ENCODE peak calls at places on chromosomes 7 and 10, in nine cellular contexts. D is astrocyte, W is heart left ventricle, B is bronchial epithelial cell, P is ascending aorta, H is hepatocyte, O is brain microvascular endothelial cell, E is psoas muscle, T is GM06990. Y is an unnamed sample. For H3K36me3, the result is how much of the 10 kb centered on the place peaks cover.

GRCh38 chr7:47404005-47404404 is 177.9 kb downstream of the TNS3 start:
- DNase-seq in D (peak), W (no peak), B (peak), P (no peak), H (no peak), O (peak), E (no peak), T (no peak), Y (no peak)

GRCh38 chr10:113486531-113486930 is 66.3 kb upstream of the HABP2 start:
- DNase-seq in D (no peak), W (no peak), B (peak), P (no peak), H (no peak), O (no peak), E (no peak), T (no peak), Y (no peak)

GRCh38 chr7:58086461-58086860 is 636.5 kb downstream of the ZNF716 start:
- DNase-seq in D (no peak), W (no peak), B (no peak), P (no peak), H (no peak), O (no peak), E (peak), T (no peak), Y (no peak)

GRCh38 chr7:57201895-57202210 is 69.6 kb upstream of the ZNF479 start:
- DNase-seq in D (no peak), W (no peak), B (no peak), P (no peak), H (no peak), O (no peak), E (no peak), T (no peak), Y (no peak)

GRCh38 chr10:7311256-7312178 is 99.3 kb downstream of the SFMBT2 start:
- DNase-seq in D (peak), W (no peak), B (peak), P (no peak), H (peak), O (no peak), E (no peak), T (no peak), Y (no peak)

GRCh38 chr7:129066290-129067131 is 11.6 kb upstream of the TNPO3 start:
- DNase-seq in D (peak), W (no peak), B (peak), P (no peak), H (peak), O (peak), E (no peak), T (no peak), Y (no peak)

GRCh38 chr10:49631975-49632374 is 18.1 kb downstream of the CHAT start:
- DNase-seq in D (no peak), W (peak), B (no peak), P (peak), H (no peak), O (no peak), E (no peak), T (no peak), Y (no peak)

GRCh38 chr7:108736266-108736891 is 166.7 kb downstream of the DNAJB9 start:
- DNase-seq in D (no peak), W (no peak), B (no peak), P (no peak), H (no peak), O (no peak), E (no peak), T (no peak), Y (no peak)

GRCh38 chr10:93319855-93320254 is 162.3 kb downstream of the MYOF start:
- DNase-seq in D (no peak), W (no peak), B (no peak), P (no peak), H (no peak), O (no peak), E (no peak), T (no peak), Y (no peak)

GRCh38 chr10:110209926-110210662 is 2.7 kb downstream of the MXI1 start:
- DNase-seq in D (no peak), W (peak), B (no peak), P (peak), H (peak), O (no peak), E (peak), T (peak), Y (peak)

GRCh38 chr7:5282464-5283316 is at the start of gene SLC29A4:
- DNase-seq in D (no peak), W (peak), B (no peak), P (no peak), H (peak), O (no peak), E (peak), T (no peak), Y (peak)

GRCh38 chr10:101736666-101737065 is 39.2 kb downstream of the FGF8 start:
- DNase-seq in D (no peak), W (no peak), B (no peak), P (no peak), H (no peak), O (no peak), E (no peak), T (no peak), Y (no peak)

GRCh38 chr7:46600340-46600739 is 679.3 kb upstream of the IGFBP3 start:
- DNase-seq in D (no peak), W (peak), B (no peak), P (no peak), H (peak), O (no peak), E (peak), T (no peak), Y (peak)

GRCh38 chr10:79292789-79293746 is 54.2 kb upstream of the PPIF start:
- DNase-seq in D (no peak), W (no peak), B (no peak), P (no peak), H (no peak), O (no peak), E (no peak), T (no peak), Y (peak)

GRCh38 chr10:11517150-11517549 is 94.3 kb downstream of the USP6NL start:
- DNase-seq in D (no peak), W (no peak), B (peak), P (no peak), H (no peak), O (no peak), E (no peak), T (peak), Y (no peak)

GRCh38 chr7:301291-302053 is 11.5 kb downstream of the FOXL3 start:
- DNase-seq in D (no peak), W (peak), B (no peak), P (no peak), H (no peak), O (no peak), E (no peak), T (no peak), Y (no peak)

GRCh38 chr10:127735156-127735555 is 1.8 kb upstream of the FOXI2 start:
- DNase-seq in D (no peak), W (no peak), B (no peak), P (no peak), H (no peak), O (no peak), E (no peak), T (no peak), Y (no peak)

GRCh38 chr10:109780997-109781396 is 142.3 kb downstream of the XPNPEP1 start:
- DNase-seq in D (no peak), W (no peak), B (no peak), P (no peak), H (no peak), O (no peak), E (no peak), T (no peak), Y (no peak)

GRCh38 chr10:72462261-72462660 is 107.5 kb upstream of the DNAJB12 start:
- DNase-seq in D (no peak), W (no peak), B (peak), P (no peak), H (no peak), O (no peak), E (no peak), T (no peak), Y (no peak)

GRCh38 chr10:3018247-3018646 is 49.1 kb upstream of the PFKP start:
- DNase-seq in D (no peak), W (no peak), B (no peak), P (no peak), H (no peak), O (no peak), E (no peak), T (no peak), Y (no peak)

GRCh38 chr7:2680792-2681490 is 7.1 kb upstream of the AMZ1 start:
- DNase-seq in D (peak), W (peak), B (peak), P (peak), H (peak), O (peak), E (peak), T (no peak), Y (peak)

GRCh38 chr7:69564454-69565417 is 33.5 kb upstream of the AUTS2 start:
- DNase-seq in D (peak), W (no peak), B (no peak), P (no peak), H (peak), O (peak), E (no peak), T (peak), Y (peak)

GRCh38 chr10:33328253-33328652 is 6.2 kb downstream of the NRP1 start:
- DNase-seq in D (no peak), W (no peak), B (no peak), P (no peak), H (no peak), O (no peak), E (no peak), T (no peak), Y (no peak)
- H3K36me3 ChIP-seq in D (under half), W (under half), B (under half), P (under half), H (under half), O (under half), E (under half), T (under half), Y (under half)

GRCh38 chr10:73730153-73730906 is 13.8 kb upstream of the SEC24C start:
- DNase-seq in D (peak), W (peak), B (peak), P (peak), H (peak), O (peak), E (peak), T (peak), Y (peak)
- H3K36me3 ChIP-seq in D (under half), W (under half), B (under half), P (under half), H (under half), O (under half), E (half or more), T (under half), Y (under half)

DNA sequence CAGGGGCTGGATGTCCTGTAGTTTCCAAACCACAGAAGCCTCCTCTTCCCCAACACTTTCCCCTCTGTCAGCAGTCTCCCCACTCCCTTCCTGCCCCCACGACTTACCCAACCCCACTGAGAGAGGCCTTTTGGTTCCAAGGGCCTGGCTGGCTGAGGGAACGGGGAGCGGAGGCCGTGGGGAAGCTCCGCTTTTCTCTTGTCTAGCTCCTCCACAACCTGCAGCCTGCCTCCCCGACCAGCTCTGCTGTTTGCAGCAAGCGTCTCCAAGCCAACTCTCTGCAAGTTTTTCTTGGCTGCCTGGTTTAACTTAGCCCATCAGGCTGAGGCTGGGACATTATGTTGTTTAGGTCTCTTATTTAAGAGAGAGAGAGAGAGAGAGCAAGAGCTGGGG is 126.8 kb downstream of the NEURL1 start:
- DNase-seq in D (no peak), W (no peak), B (no peak), P (no peak), H (no peak), O (no peak), E (no peak), T (no peak), Y (no peak)
- H3K36me3 ChIP-seq in D (under half), W (under half), B (under half), P (under half), H (under half), O (under half), E (under half), T (half or more), Y (under half)

GRCh38 chr10:119853584-119853983 is 19.1 kb downstream of the MCMBP start:
- DNase-seq in D (no peak), W (no peak), B (no peak), P (no peak), H (no peak), O (no peak), E (no peak), T (no peak), Y (no peak)

GRCh38 chr10:119852277-119852676 is 20.4 kb downstream of the MCMBP start:
- DNase-seq in D (no peak), W (no peak), B (no peak), P (no peak), H (no peak), O (no peak), E (no peak), T (no peak), Y (no peak)

GRCh38 chr10:119852822-119853221 is 19.8 kb downstream of the MCMBP start:
- DNase-seq in D (no peak), W (no peak), B (no peak), P (no peak), H (no peak), O (no peak), E (no peak), T (no peak), Y (no peak)

GRCh38 chr10:119849944-119850343 is 22.7 kb downstream of the MCMBP start:
- DNase-seq in D (no peak), W (no peak), B (no peak), P (no peak), H (no peak), O (no peak), E (no peak), T (no peak), Y (no peak)

DNA sequence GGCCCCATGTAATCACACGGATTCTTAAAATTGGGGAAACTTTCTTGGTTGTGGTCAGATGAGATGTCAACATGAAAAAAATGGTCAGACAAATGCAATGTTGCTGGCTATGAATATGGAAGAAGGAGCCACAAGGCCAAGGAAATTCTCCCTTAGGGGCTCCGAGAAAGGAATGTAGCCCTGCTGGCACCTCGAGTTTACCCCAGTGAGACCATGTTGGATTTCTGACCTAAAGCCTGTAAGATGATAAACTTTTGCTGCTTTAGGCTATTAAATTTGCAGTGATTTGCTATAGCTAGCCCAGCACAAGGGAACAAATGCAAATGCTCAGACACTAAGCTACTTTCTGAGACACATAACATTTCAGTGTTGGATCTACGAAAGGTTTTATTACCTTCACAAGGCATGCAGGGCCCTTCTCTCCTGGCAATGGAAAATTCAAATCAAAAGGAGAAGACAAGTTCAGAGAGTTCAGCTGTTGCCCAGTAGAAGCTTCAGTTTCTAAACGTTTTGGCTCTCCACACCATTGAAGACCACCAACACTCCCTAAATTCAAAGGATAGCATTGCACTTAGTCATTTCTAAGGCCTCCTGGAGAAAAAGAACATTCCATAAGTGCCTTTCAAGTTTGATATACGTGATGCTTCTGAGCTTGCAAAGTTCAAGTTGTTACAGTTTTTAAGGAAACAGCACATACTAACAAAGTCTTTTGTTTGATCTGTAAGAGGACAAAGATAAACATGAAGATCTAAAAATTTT is 23.4 kb downstream of the MCMBP start:
- DNase-seq in D (peak), W (no peak), B (no peak), P (no peak), H (no peak), O (peak), E (no peak), T (no peak), Y (no peak)
- H3K36me3 ChIP-seq in D (half or more), W (half or more), B (under half), P (half or more), H (under half), O (under half), E (half or more), T (under half), Y (under half)

DNA sequence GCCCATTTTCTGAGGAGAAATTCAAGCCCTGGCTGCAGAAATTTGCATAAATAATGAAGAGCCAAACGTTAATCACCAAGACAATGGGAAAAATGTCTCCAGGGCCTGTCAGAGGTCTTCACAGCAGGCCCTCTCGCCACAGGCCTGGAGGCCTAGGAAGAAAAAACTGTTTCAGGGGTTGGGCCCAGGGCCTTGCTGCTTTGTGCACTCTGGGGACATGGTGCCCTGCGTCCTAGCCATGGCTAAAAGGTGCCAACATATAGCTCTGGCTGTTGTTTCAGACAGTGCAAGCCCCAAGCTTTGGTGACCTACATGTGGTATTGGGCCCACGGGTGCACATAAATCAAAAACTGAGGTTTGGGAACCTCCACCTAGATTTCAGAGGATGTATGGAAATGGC is 8.0 kb downstream of the HPS1 start:
- DNase-seq in D (no peak), W (no peak), B (no peak), P (peak), H (no peak), O (no peak), E (no peak), T (no peak), Y (no peak)
- H3K36me3 ChIP-seq in D (under half), W (under half), B (under half), P (half or more), H (under half), O (under half), E (half or more), T (under half), Y (under half)

DNA sequence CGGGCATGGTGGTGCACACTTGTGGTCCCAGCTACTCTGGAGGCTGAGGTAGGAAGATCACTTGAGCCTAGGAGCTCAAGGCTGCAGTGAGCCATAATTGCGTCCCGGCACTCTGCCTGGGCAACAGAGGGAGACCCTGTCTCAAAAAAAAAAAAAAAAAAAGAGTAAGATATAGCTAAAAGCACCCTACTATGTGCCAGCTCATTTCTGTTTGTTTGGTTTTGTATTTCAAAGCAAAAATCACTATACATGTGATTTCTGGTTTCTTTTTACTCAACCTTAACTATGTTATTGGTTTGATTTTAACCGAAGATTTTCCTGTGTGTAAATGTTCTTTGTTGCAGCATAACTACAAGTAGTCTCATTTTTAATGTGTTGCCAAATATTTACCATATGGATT is 66.5 kb upstream of the RSBN1L start:
- DNase-seq in D (no peak), W (no peak), B (no peak), P (no peak), H (no peak), O (no peak), E (no peak), T (no peak), Y (no peak)
- H3K36me3 ChIP-seq in D (under half), W (under half), B (under half), P (half or more), H (under half), O (half or more), E (half or more), T (under half), Y (under half)